ENCODE peak calls at places on chromosomes 16 and 17, in six cellular contexts. One of them, this sample, is unnamed.

GRCh38 chr17:80219013-80219776 is 938 bp downstream of the SGSH start:
- DNase-seq in HAP-1: peak
- DNase-seq in stimulated activated CD8-positive, alpha-beta memory T cell treated with anti-CD3 and anti-CD28 coated beads, Interleukin-7, amount 100 ng/mL, for 4 hours: peak
- DNase-seq in stimulated activated naive CD8-positive, alpha-beta T cell treated with anti-CD3 and anti-CD28 coated beads, Interleukin-15, Interleukin-2, amounts not matched to agents 100 U/mL and 50 U/mL, for 24 hours: peak
- DNase-seq in HCEC 1CT: peak
- DNase-seq in stimulated activated CD4-positive, alpha-beta T cell treated with anti-CD3 and anti-CD28 coated beads, Interleukin-4, amount 100 ng/mL, for 4 hours: peak
- DNase-seq in this sample: peak

GRCh38 chr17:45784583-45785372 is 658 bp downstream of the CRHR1 start:
- DNase-seq in HAP-1: peak
- DNase-seq in stimulated activated CD8-positive, alpha-beta memory T cell treated with anti-CD3 and anti-CD28 coated beads, Interleukin-7, amount 100 ng/mL, for 4 hours: peak
- DNase-seq in stimulated activated naive CD8-positive, alpha-beta T cell treated with anti-CD3 and anti-CD28 coated beads, Interleukin-15, Interleukin-2, amounts not matched to agents 100 U/mL and 50 U/mL, for 24 hours: peak
- DNase-seq in HCEC 1CT: no peak
- DNase-seq in stimulated activated CD4-positive, alpha-beta T cell treated with anti-CD3 and anti-CD28 coated beads, Interleukin-4, amount 100 ng/mL, for 4 hours: peak
- DNase-seq in this sample: no peak

GRCh38 chr17:41917957-41918391 is 777 bp downstream of the ACLY start:
- DNase-seq in HAP-1: peak
- DNase-seq in stimulated activated CD8-positive, alpha-beta memory T cell treated with anti-CD3 and anti-CD28 coated beads, Interleukin-7, amount 100 ng/mL, for 4 hours: peak
- DNase-seq in stimulated activated naive CD8-positive, alpha-beta T cell treated with anti-CD3 and anti-CD28 coated beads, Interleukin-15, Interleukin-2, amounts not matched to agents 100 U/mL and 50 U/mL, for 24 hours: peak
- DNase-seq in HCEC 1CT: no peak
- DNase-seq in stimulated activated CD4-positive, alpha-beta T cell treated with anti-CD3 and anti-CD28 coated beads, Interleukin-4, amount 100 ng/mL, for 4 hours: peak
- DNase-seq in this sample: no peak

GRCh38 chr17:17043668-17044226 is 1.5 kb downstream of the MPRIP start:
- DNase-seq in HAP-1: no peak
- DNase-seq in stimulated activated CD8-positive, alpha-beta memory T cell treated with anti-CD3 and anti-CD28 coated beads, Interleukin-7, amount 100 ng/mL, for 4 hours: no peak
- DNase-seq in stimulated activated naive CD8-positive, alpha-beta T cell treated with anti-CD3 and anti-CD28 coated beads, Interleukin-15, Interleukin-2, amounts not matched to agents 100 U/mL and 50 U/mL, for 24 hours: no peak
- DNase-seq in HCEC 1CT: no peak
- DNase-seq in stimulated activated CD4-positive, alpha-beta T cell treated with anti-CD3 and anti-CD28 coated beads, Interleukin-4, amount 100 ng/mL, for 4 hours: no peak
- DNase-seq in this sample: no peak

GRCh38 chr17:34542700-34543336 is 36.6 kb upstream of the TMEM132E start:
- DNase-seq in HAP-1: no peak
- DNase-seq in stimulated activated CD8-positive, alpha-beta memory T cell treated with anti-CD3 and anti-CD28 coated beads, Interleukin-7, amount 100 ng/mL, for 4 hours: peak
- DNase-seq in stimulated activated naive CD8-positive, alpha-beta T cell treated with anti-CD3 and anti-CD28 coated beads, Interleukin-15, Interleukin-2, amounts not matched to agents 100 U/mL and 50 U/mL, for 24 hours: peak
- DNase-seq in HCEC 1CT: no peak
- DNase-seq in stimulated activated CD4-positive, alpha-beta T cell treated with anti-CD3 and anti-CD28 coated beads, Interleukin-4, amount 100 ng/mL, for 4 hours: peak
- DNase-seq in this sample: no peak

GRCh38 chr16:66970775-66971725 is 10.0 kb downstream of the CES3 start:
- DNase-seq in HAP-1: no peak
- DNase-seq in stimulated activated CD8-positive, alpha-beta memory T cell treated with anti-CD3 and anti-CD28 coated beads, Interleukin-7, amount 100 ng/mL, for 4 hours: no peak
- DNase-seq in stimulated activated naive CD8-positive, alpha-beta T cell treated with anti-CD3 and anti-CD28 coated beads, Interleukin-15, Interleukin-2, amounts not matched to agents 100 U/mL and 50 U/mL, for 24 hours: no peak
- DNase-seq in HCEC 1CT: peak
- DNase-seq in stimulated activated CD4-positive, alpha-beta T cell treated with anti-CD3 and anti-CD28 coated beads, Interleukin-4, amount 100 ng/mL, for 4 hours: no peak
- DNase-seq in this sample: no peak

GRCh38 chr17:45436161-45436560 is 3.5 kb upstream of the ARHGAP27 start:
- DNase-seq in HAP-1: no peak
- DNase-seq in stimulated activated CD8-positive, alpha-beta memory T cell treated with anti-CD3 and anti-CD28 coated beads, Interleukin-7, amount 100 ng/mL, for 4 hours: no peak
- DNase-seq in stimulated activated naive CD8-positive, alpha-beta T cell treated with anti-CD3 and anti-CD28 coated beads, Interleukin-15, Interleukin-2, amounts not matched to agents 100 U/mL and 50 U/mL, for 24 hours: no peak
- DNase-seq in HCEC 1CT: no peak
- DNase-seq in stimulated activated CD4-positive, alpha-beta T cell treated with anti-CD3 and anti-CD28 coated beads, Interleukin-4, amount 100 ng/mL, for 4 hours: no peak
- DNase-seq in this sample: no peak

GRCh38 chr16:57677622-57678369 is 9.7 kb downstream of the ADGRG3 start:
- DNase-seq in HAP-1: no peak
- DNase-seq in stimulated activated CD8-positive, alpha-beta memory T cell treated with anti-CD3 and anti-CD28 coated beads, Interleukin-7, amount 100 ng/mL, for 4 hours: no peak
- DNase-seq in stimulated activated naive CD8-positive, alpha-beta T cell treated with anti-CD3 and anti-CD28 coated beads, Interleukin-15, Interleukin-2, amounts not matched to agents 100 U/mL and 50 U/mL, for 24 hours: no peak
- DNase-seq in HCEC 1CT: no peak
- DNase-seq in stimulated activated CD4-positive, alpha-beta T cell treated with anti-CD3 and anti-CD28 coated beads, Interleukin-4, amount 100 ng/mL, for 4 hours: no peak
- DNase-seq in this sample: no peak

GRCh38 chr16:88760424-88761142 is 24.4 kb downstream of the PIEZO1 start:
- DNase-seq in HAP-1: no peak
- DNase-seq in stimulated activated CD8-positive, alpha-beta memory T cell treated with anti-CD3 and anti-CD28 coated beads, Interleukin-7, amount 100 ng/mL, for 4 hours: no peak
- DNase-seq in stimulated activated naive CD8-positive, alpha-beta T cell treated with anti-CD3 and anti-CD28 coated beads, Interleukin-15, Interleukin-2, amounts not matched to agents 100 U/mL and 50 U/mL, for 24 hours: no peak
- DNase-seq in HCEC 1CT: no peak
- DNase-seq in stimulated activated CD4-positive, alpha-beta T cell treated with anti-CD3 and anti-CD28 coated beads, Interleukin-4, amount 100 ng/mL, for 4 hours: no peak
- DNase-seq in this sample: no peak

GRCh38 chr17:6690641-6691040 is 22.5 kb downstream of the SLC13A5 start:
- DNase-seq in HAP-1: no peak
- DNase-seq in stimulated activated CD8-positive, alpha-beta memory T cell treated with anti-CD3 and anti-CD28 coated beads, Interleukin-7, amount 100 ng/mL, for 4 hours: no peak
- DNase-seq in stimulated activated naive CD8-positive, alpha-beta T cell treated with anti-CD3 and anti-CD28 coated beads, Interleukin-15, Interleukin-2, amounts not matched to agents 100 U/mL and 50 U/mL, for 24 hours: no peak
- DNase-seq in HCEC 1CT: no peak
- DNase-seq in stimulated activated CD4-positive, alpha-beta T cell treated with anti-CD3 and anti-CD28 coated beads, Interleukin-4, amount 100 ng/mL, for 4 hours: no peak
- DNase-seq in this sample: no peak

GRCh38 chr16:6682142-6682811 is 650.4 kb upstream of the RBFOX1 start:
- DNase-seq in HAP-1: no peak
- DNase-seq in stimulated activated CD8-positive, alpha-beta memory T cell treated with anti-CD3 and anti-CD28 coated beads, Interleukin-7, amount 100 ng/mL, for 4 hours: no peak
- DNase-seq in stimulated activated naive CD8-positive, alpha-beta T cell treated with anti-CD3 and anti-CD28 coated beads, Interleukin-15, Interleukin-2, amounts not matched to agents 100 U/mL and 50 U/mL, for 24 hours: peak
- DNase-seq in HCEC 1CT: no peak
- DNase-seq in stimulated activated CD4-positive, alpha-beta T cell treated with anti-CD3 and anti-CD28 coated beads, Interleukin-4, amount 100 ng/mL, for 4 hours: no peak
- DNase-seq in this sample: no peak

GRCh38 chr16:11260596-11260966 is 4.6 kb upstream of the SOCS1 start:
- DNase-seq in HAP-1: no peak
- DNase-seq in stimulated activated CD8-positive, alpha-beta memory T cell treated with anti-CD3 and anti-CD28 coated beads, Interleukin-7, amount 100 ng/mL, for 4 hours: no peak
- DNase-seq in stimulated activated naive CD8-positive, alpha-beta T cell treated with anti-CD3 and anti-CD28 coated beads, Interleukin-15, Interleukin-2, amounts not matched to agents 100 U/mL and 50 U/mL, for 24 hours: no peak
- DNase-seq in HCEC 1CT: no peak
- DNase-seq in stimulated activated CD4-positive, alpha-beta T cell treated with anti-CD3 and anti-CD28 coated beads, Interleukin-4, amount 100 ng/mL, for 4 hours: no peak
- DNase-seq in this sample: no peak

GRCh38 chr17:16935241-16935663 is 36.7 kb downstream of the TNFRSF13B start:
- DNase-seq in HAP-1: no peak
- DNase-seq in stimulated activated CD8-positive, alpha-beta memory T cell treated with anti-CD3 and anti-CD28 coated beads, Interleukin-7, amount 100 ng/mL, for 4 hours: no peak
- DNase-seq in stimulated activated naive CD8-positive, alpha-beta T cell treated with anti-CD3 and anti-CD28 coated beads, Interleukin-15, Interleukin-2, amounts not matched to agents 100 U/mL and 50 U/mL, for 24 hours: no peak
- DNase-seq in HCEC 1CT: no peak
- DNase-seq in stimulated activated CD4-positive, alpha-beta T cell treated with anti-CD3 and anti-CD28 coated beads, Interleukin-4, amount 100 ng/mL, for 4 hours: no peak
- DNase-seq in this sample: no peak

GRCh38 chr16:50067290-50067853 is 1.6 kb downstream of the HEATR3 start:
- DNase-seq in HAP-1: peak
- DNase-seq in stimulated activated CD8-positive, alpha-beta memory T cell treated with anti-CD3 and anti-CD28 coated beads, Interleukin-7, amount 100 ng/mL, for 4 hours: no peak
- DNase-seq in stimulated activated naive CD8-positive, alpha-beta T cell treated with anti-CD3 and anti-CD28 coated beads, Interleukin-15, Interleukin-2, amounts not matched to agents 100 U/mL and 50 U/mL, for 24 hours: peak
- DNase-seq in HCEC 1CT: peak
- DNase-seq in stimulated activated CD4-positive, alpha-beta T cell treated with anti-CD3 and anti-CD28 coated beads, Interleukin-4, amount 100 ng/mL, for 4 hours: no peak
- DNase-seq in this sample: no peak

GRCh38 chr17:64176556-64176955 is 46.6 kb upstream of the ERN1 start:
- DNase-seq in HAP-1: no peak
- DNase-seq in stimulated activated CD8-positive, alpha-beta memory T cell treated with anti-CD3 and anti-CD28 coated beads, Interleukin-7, amount 100 ng/mL, for 4 hours: no peak
- DNase-seq in stimulated activated naive CD8-positive, alpha-beta T cell treated with anti-CD3 and anti-CD28 coated beads, Interleukin-15, Interleukin-2, amounts not matched to agents 100 U/mL and 50 U/mL, for 24 hours: no peak
- DNase-seq in HCEC 1CT: no peak
- DNase-seq in stimulated activated CD4-positive, alpha-beta T cell treated with anti-CD3 and anti-CD28 coated beads, Interleukin-4, amount 100 ng/mL, for 4 hours: no peak
- DNase-seq in this sample: no peak

GRCh38 chr17:40348136-40348504 is 16.4 kb downstream of the GJD3 start:
- DNase-seq in HAP-1: no peak
- DNase-seq in stimulated activated CD8-positive, alpha-beta memory T cell treated with anti-CD3 and anti-CD28 coated beads, Interleukin-7, amount 100 ng/mL, for 4 hours: no peak
- DNase-seq in stimulated activated naive CD8-positive, alpha-beta T cell treated with anti-CD3 and anti-CD28 coated beads, Interleukin-15, Interleukin-2, amounts not matched to agents 100 U/mL and 50 U/mL, for 24 hours: no peak
- DNase-seq in HCEC 1CT: no peak
- DNase-seq in stimulated activated CD4-positive, alpha-beta T cell treated with anti-CD3 and anti-CD28 coated beads, Interleukin-4, amount 100 ng/mL, for 4 hours: no peak
- DNase-seq in this sample: no peak

GRCh38 chr16:47779201-47780016 is 318.3 kb downstream of the PHKB start:
- DNase-seq in HAP-1: peak
- DNase-seq in stimulated activated CD8-positive, alpha-beta memory T cell treated with anti-CD3 and anti-CD28 coated beads, Interleukin-7, amount 100 ng/mL, for 4 hours: no peak
- DNase-seq in stimulated activated naive CD8-positive, alpha-beta T cell treated with anti-CD3 and anti-CD28 coated beads, Interleukin-15, Interleukin-2, amounts not matched to agents 100 U/mL and 50 U/mL, for 24 hours: peak
- DNase-seq in HCEC 1CT: no peak
- DNase-seq in stimulated activated CD4-positive, alpha-beta T cell treated with anti-CD3 and anti-CD28 coated beads, Interleukin-4, amount 100 ng/mL, for 4 hours: peak
- DNase-seq in this sample: no peak

GRCh38 chr17:81494984-81495383 is 17.6 kb downstream of the ACTG1 start:
- DNase-seq in HAP-1: no peak
- DNase-seq in stimulated activated CD8-positive, alpha-beta memory T cell treated with anti-CD3 and anti-CD28 coated beads, Interleukin-7, amount 100 ng/mL, for 4 hours: no peak
- DNase-seq in stimulated activated naive CD8-positive, alpha-beta T cell treated with anti-CD3 and anti-CD28 coated beads, Interleukin-15, Interleukin-2, amounts not matched to agents 100 U/mL and 50 U/mL, for 24 hours: no peak
- DNase-seq in HCEC 1CT: no peak
- DNase-seq in stimulated activated CD4-positive, alpha-beta T cell treated with anti-CD3 and anti-CD28 coated beads, Interleukin-4, amount 100 ng/mL, for 4 hours: no peak
- DNase-seq in this sample: no peak

GRCh38 chr16:74700206-74701040 is at the start of gene MLKL:
- DNase-seq in HAP-1: no peak
- DNase-seq in stimulated activated CD8-positive, alpha-beta memory T cell treated with anti-CD3 and anti-CD28 coated beads, Interleukin-7, amount 100 ng/mL, for 4 hours: peak
- DNase-seq in stimulated activated naive CD8-positive, alpha-beta T cell treated with anti-CD3 and anti-CD28 coated beads, Interleukin-15, Interleukin-2, amounts not matched to agents 100 U/mL and 50 U/mL, for 24 hours: peak
- DNase-seq in HCEC 1CT: peak
- DNase-seq in stimulated activated CD4-positive, alpha-beta T cell treated with anti-CD3 and anti-CD28 coated beads, Interleukin-4, amount 100 ng/mL, for 4 hours: peak
- DNase-seq in this sample: no peak

GRCh38 chr16:17223576-17223975 is 247.2 kb downstream of the XYLT1 start:
- DNase-seq in HAP-1: no peak
- DNase-seq in stimulated activated CD8-positive, alpha-beta memory T cell treated with anti-CD3 and anti-CD28 coated beads, Interleukin-7, amount 100 ng/mL, for 4 hours: no peak
- DNase-seq in stimulated activated naive CD8-positive, alpha-beta T cell treated with anti-CD3 and anti-CD28 coated beads, Interleukin-15, Interleukin-2, amounts not matched to agents 100 U/mL and 50 U/mL, for 24 hours: no peak
- DNase-seq in HCEC 1CT: no peak
- DNase-seq in stimulated activated CD4-positive, alpha-beta T cell treated with anti-CD3 and anti-CD28 coated beads, Interleukin-4, amount 100 ng/mL, for 4 hours: no peak
- DNase-seq in this sample: no peak

GRCh38 chr16:63005356-63005755 is 969.1 kb upstream of the CDH8 start:
- DNase-seq in HAP-1: no peak
- DNase-seq in stimulated activated CD8-positive, alpha-beta memory T cell treated with anti-CD3 and anti-CD28 coated beads, Interleukin-7, amount 100 ng/mL, for 4 hours: no peak
- DNase-seq in stimulated activated naive CD8-positive, alpha-beta T cell treated with anti-CD3 and anti-CD28 coated beads, Interleukin-15, Interleukin-2, amounts not matched to agents 100 U/mL and 50 U/mL, for 24 hours: no peak
- DNase-seq in HCEC 1CT: no peak
- DNase-seq in stimulated activated CD4-positive, alpha-beta T cell treated with anti-CD3 and anti-CD28 coated beads, Interleukin-4, amount 100 ng/mL, for 4 hours: no peak
- DNase-seq in this sample: no peak

GRCh38 chr17:55496094-55496881 is 15.0 kb downstream of the SMIM36 start:
- DNase-seq in HAP-1: no peak
- DNase-seq in stimulated activated CD8-positive, alpha-beta memory T cell treated with anti-CD3 and anti-CD28 coated beads, Interleukin-7, amount 100 ng/mL, for 4 hours: no peak
- DNase-seq in stimulated activated naive CD8-positive, alpha-beta T cell treated with anti-CD3 and anti-CD28 coated beads, Interleukin-15, Interleukin-2, amounts not matched to agents 100 U/mL and 50 U/mL, for 24 hours: no peak
- DNase-seq in HCEC 1CT: peak
- DNase-seq in stimulated activated CD4-positive, alpha-beta T cell treated with anti-CD3 and anti-CD28 coated beads, Interleukin-4, amount 100 ng/mL, for 4 hours: no peak
- DNase-seq in this sample: no peak

GRCh38 chr16:1564325-1564724 is 30.9 kb downstream of the TMEM204 start:
- DNase-seq in HAP-1: no peak
- DNase-seq in stimulated activated CD8-positive, alpha-beta memory T cell treated with anti-CD3 and anti-CD28 coated beads, Interleukin-7, amount 100 ng/mL, for 4 hours: no peak
- DNase-seq in stimulated activated naive CD8-positive, alpha-beta T cell treated with anti-CD3 and anti-CD28 coated beads, Interleukin-15, Interleukin-2, amounts not matched to agents 100 U/mL and 50 U/mL, for 24 hours: peak
- DNase-seq in HCEC 1CT: no peak
- DNase-seq in stimulated activated CD4-positive, alpha-beta T cell treated with anti-CD3 and anti-CD28 coated beads, Interleukin-4, amount 100 ng/mL, for 4 hours: no peak
- DNase-seq in this sample: no peak

GRCh38 chr16:68332411-68333121 is 21.7 kb downstream of the PRMT7 start:
- DNase-seq in HAP-1: no peak
- DNase-seq in stimulated activated CD8-positive, alpha-beta memory T cell treated with anti-CD3 and anti-CD28 coated beads, Interleukin-7, amount 100 ng/mL, for 4 hours: no peak
- DNase-seq in stimulated activated naive CD8-positive, alpha-beta T cell treated with anti-CD3 and anti-CD28 coated beads, Interleukin-15, Interleukin-2, amounts not matched to agents 100 U/mL and 50 U/mL, for 24 hours: no peak
- DNase-seq in HCEC 1CT: peak
- DNase-seq in stimulated activated CD4-positive, alpha-beta T cell treated with anti-CD3 and anti-CD28 coated beads, Interleukin-4, amount 100 ng/mL, for 4 hours: no peak
- DNase-seq in this sample: no peak

GRCh38 chr16:11253009-11253994 is 2.7 kb downstream of the SOCS1 start:
- DNase-seq in HAP-1: no peak
- DNase-seq in stimulated activated CD8-positive, alpha-beta memory T cell treated with anti-CD3 and anti-CD28 coated beads, Interleukin-7, amount 100 ng/mL, for 4 hours: no peak
- DNase-seq in stimulated activated naive CD8-positive, alpha-beta T cell treated with anti-CD3 and anti-CD28 coated beads, Interleukin-15, Interleukin-2, amounts not matched to agents 100 U/mL and 50 U/mL, for 24 hours: peak
- DNase-seq in HCEC 1CT: peak
- DNase-seq in stimulated activated CD4-positive, alpha-beta T cell treated with anti-CD3 and anti-CD28 coated beads, Interleukin-4, amount 100 ng/mL, for 4 hours: peak
- DNase-seq in this sample: no peak

GRCh38 chr16:50133214-50133613 is 19.9 kb upstream of the TENT4B start:
- DNase-seq in HAP-1: no peak
- DNase-seq in stimulated activated CD8-positive, alpha-beta memory T cell treated with anti-CD3 and anti-CD28 coated beads, Interleukin-7, amount 100 ng/mL, for 4 hours: no peak
- DNase-seq in stimulated activated naive CD8-positive, alpha-beta T cell treated with anti-CD3 and anti-CD28 coated beads, Interleukin-15, Interleukin-2, amounts not matched to agents 100 U/mL and 50 U/mL, for 24 hours: no peak
- DNase-seq in HCEC 1CT: no peak
- DNase-seq in stimulated activated CD4-positive, alpha-beta T cell treated with anti-CD3 and anti-CD28 coated beads, Interleukin-4, amount 100 ng/mL, for 4 hours: no peak
- DNase-seq in this sample: no peak

GRCh38 chr16:79800016-79800608 is 199.6 kb upstream of the MAF start:
- DNase-seq in HAP-1: no peak
- DNase-seq in stimulated activated CD8-positive, alpha-beta memory T cell treated with anti-CD3 and anti-CD28 coated beads, Interleukin-7, amount 100 ng/mL, for 4 hours: no peak
- DNase-seq in stimulated activated naive CD8-positive, alpha-beta T cell treated with anti-CD3 and anti-CD28 coated beads, Interleukin-15, Interleukin-2, amounts not matched to agents 100 U/mL and 50 U/mL, for 24 hours: no peak
- DNase-seq in HCEC 1CT: no peak
- DNase-seq in stimulated activated CD4-positive, alpha-beta T cell treated with anti-CD3 and anti-CD28 coated beads, Interleukin-4, amount 100 ng/mL, for 4 hours: no peak
- DNase-seq in this sample: no peak

GRCh38 chr16:84838383-84838948 is 18.7 kb downstream of the CRISPLD2 start:
- DNase-seq in HAP-1: no peak
- DNase-seq in stimulated activated CD8-positive, alpha-beta memory T cell treated with anti-CD3 and anti-CD28 coated beads, Interleukin-7, amount 100 ng/mL, for 4 hours: no peak
- DNase-seq in stimulated activated naive CD8-positive, alpha-beta T cell treated with anti-CD3 and anti-CD28 coated beads, Interleukin-15, Interleukin-2, amounts not matched to agents 100 U/mL and 50 U/mL, for 24 hours: no peak
- DNase-seq in HCEC 1CT: no peak
- DNase-seq in stimulated activated CD4-positive, alpha-beta T cell treated with anti-CD3 and anti-CD28 coated beads, Interleukin-4, amount 100 ng/mL, for 4 hours: no peak
- DNase-seq in this sample: no peak